ENCODE peak calls at places on chromosomes 16 and 17, in five cellular contexts. S is left kidney; F is EL; Z is stimulated activated CD4-positive, alpha-beta T cell treated with anti-CD3 and anti-CD28 coated beads, TNF-alpha, amount 100 ng/mL, for 1 hour; C is fibroblast of the conjunctiva. I is an unnamed sample.

GRCh38 chr17:5595831-5596230 is 11.5 kb upstream of the NLRP1 start:
- DNase-seq in S (no peak), F (no peak), Z (no peak), C (no peak), I (no peak)

GRCh38 chr17:77147357-77147801 is 6.6 kb downstream of the SEC14L1 start:
- DNase-seq in S (peak), F (no peak), Z (no peak), C (no peak), I (no peak)

GRCh38 chr17:147796-148740 is 10.7 kb downstream of the SCGB1C2 start:
- DNase-seq in S (no peak), F (no peak), Z (no peak), C (no peak), I (no peak)

GRCh38 chr16:87472142-87472778 is 20.6 kb downstream of the ZCCHC14 start:
- DNase-seq in S (no peak), F (no peak), Z (no peak), C (no peak), I (no peak)

GRCh38 chr16:85994492-85995433 is 95.8 kb downstream of the IRF8 start:
- DNase-seq in S (peak), F (no peak), Z (no peak), C (no peak), I (no peak)

GRCh38 chr17:82956726-82957468 is 117.1 kb upstream of the ZNF750 start:
- DNase-seq in S (no peak), F (no peak), Z (no peak), C (no peak), I (no peak)

GRCh38 chr17:79005063-79005861 is 4.3 kb downstream of the CANT1 start:
- DNase-seq in S (no peak), F (no peak), Z (no peak), C (no peak), I (peak)

GRCh38 chr17:13593757-13594156 is 8.0 kb downstream of the HS3ST3A1 start:
- DNase-seq in S (no peak), F (peak), Z (no peak), C (no peak), I (no peak)

GRCh38 chr16:24996301-24996700 is 18.9 kb downstream of the ARHGAP17 start:
- DNase-seq in S (no peak), F (no peak), Z (no peak), C (no peak), I (no peak)

GRCh38 chr16:87931504-87931903 is 4.8 kb downstream of the CA5A start:
- DNase-seq in S (no peak), F (no peak), Z (no peak), C (no peak), I (no peak)

GRCh38 chr17:4307179-4307930 is 43.6 kb upstream of the ANKFY1 start:
- DNase-seq in S (no peak), F (no peak), Z (no peak), C (no peak), I (no peak)

GRCh38 chr17:2394775-2395191 is 6.1 kb downstream of the MNT start:
- DNase-seq in S (no peak), F (no peak), Z (no peak), C (no peak), I (no peak)

I was measured in PC-3.